ENCODE peak calls at places on chromosomes 12 and 14, in seven cellular contexts. T, S, C, A, G, E and U are unnamed samples.

GRCh38 chr14:25108959-25109358 is 59.0 kb upstream of the STXBP6 start:
- DNase-seq in C (peak), E (no peak), T (peak), G (no peak), A (no peak), S (no peak), U (no peak)

GRCh38 chr12:127893875-127894635 is 372.9 kb upstream of the TMEM132C start:
- DNase-seq in T (no peak), G (no peak), S (no peak), A (no peak), E (no peak), C (no peak), U (no peak)

GRCh38 chr12:80837342-80837978 is 100.3 kb downstream of the LIN7A start:
- DNase-seq in S (no peak), G (peak), A (peak), C (peak), E (peak), T (peak), U (no peak)

GRCh38 chr12:88150063-88150462 is 8.0 kb downstream of the TMTC3 start:
- DNase-seq in E (no peak), A (no peak), T (no peak), C (no peak), G (no peak), S (no peak), U (no peak)

GRCh38 chr14:105475916-105476845 is 1.6 kb downstream of the CRIP2 start:
- DNase-seq in C (peak), T (peak), A (no peak), E (no peak), S (no peak), G (no peak), U (no peak)

GRCh38 chr14:20611277-20611676 is 20.1 kb upstream of the RNASE12 start:
- DNase-seq in C (no peak), S (no peak), E (no peak), T (no peak), A (no peak), G (no peak), U (no peak)

GRCh38 chr12:109795023-109795422 is 38.2 kb downstream of the TRPV4 start:
- DNase-seq in A (no peak), G (no peak), S (no peak), C (peak), E (no peak), T (peak), U (no peak)

GRCh38 chr12:130097342-130097741 is 64.9 kb upstream of the FZD10 start:
- DNase-seq in E (no peak), C (no peak), G (no peak), S (no peak), T (no peak), A (no peak), U (no peak)

GRCh38 chr12:124747426-124748161 is 116.1 kb downstream of the SCARB1 start:
- DNase-seq in C (peak), A (no peak), G (peak), S (peak), T (peak), E (no peak), U (no peak)

GRCh38 chr14:51295666-51296263 is 55.7 kb downstream of the TMX1 start:
- DNase-seq in C (no peak), G (no peak), T (peak), S (no peak), E (no peak), A (no peak), U (no peak)

GRCh38 chr12:54984602-54985376 is at the start of gene TESPA1:
- DNase-seq in T (peak), A (no peak), S (peak), E (no peak), C (no peak), G (no peak), U (no peak)

GRCh38 chr12:51636581-51636980 is 45.5 kb downstream of the SCN8A start:
- DNase-seq in E (no peak), A (no peak), S (no peak), G (peak), C (peak), T (peak), U (no peak)

GRCh38 chr12:49553512-49554088 is 14.3 kb downstream of the MCRS1 start:
- DNase-seq in S (no peak), E (peak), C (no peak), T (peak), A (peak), G (no peak), U (no peak)

GRCh38 chr12:123108682-123109066 is 42.2 kb downstream of the PITPNM2 start:
- DNase-seq in E (no peak), C (no peak), A (no peak), S (no peak), T (no peak), G (no peak), U (no peak)

GRCh38 chr12:41932470-41932991 is 212.1 kb downstream of the GXYLT1 start:
- DNase-seq in E (no peak), C (peak), A (no peak), G (no peak), T (peak), S (peak), U (no peak)

GRCh38 chr14:101810897-101811620 is 49.5 kb downstream of the PPP2R5C start:
- DNase-seq in E (no peak), C (no peak), G (no peak), T (peak), S (no peak), A (no peak), U (no peak)

GRCh38 chr14:89787525-89787924 is 167.0 kb downstream of the EFCAB11 start:
- DNase-seq in A (no peak), G (no peak), S (no peak), E (no peak), T (peak), C (no peak), U (no peak)

GRCh38 chr12:98372340-98373018 is 142.9 kb upstream of the TMPO start:
- DNase-seq in G (no peak), C (no peak), E (no peak), A (no peak), S (no peak), T (no peak), U (no peak)

GRCh38 chr12:15527201-15527782 is 205.0 kb downstream of the PTPRO start:
- DNase-seq in S (peak), G (no peak), A (peak), T (peak), C (peak), E (no peak), U (no peak)

GRCh38 chr12:106341086-106341879 is 16.3 kb upstream of the POLR3B start:
- DNase-seq in T (peak), E (no peak), C (no peak), S (no peak), G (no peak), A (no peak), U (no peak)

GRCh38 chr14:76867536-76868452 is 41.6 kb downstream of the LRRC74A start:
- DNase-seq in C (no peak), G (no peak), E (no peak), S (peak), A (no peak), T (no peak), U (no peak)

GRCh38 chr14:39038542-39038941 is 64.5 kb downstream of the SEC23A start:
- DNase-seq in G (no peak), S (no peak), T (no peak), E (no peak), A (no peak), C (no peak), U (no peak)

GRCh38 chr12:59570134-59570533 is 25.7 kb upstream of the SLC16A7 start:
- DNase-seq in S (no peak), E (no peak), C (no peak), T (peak), G (no peak), A (no peak), U (peak)

GRCh38 chr14:100778951-100779690 is 46.8 kb upstream of the MEG3 start:
- DNase-seq in E (no peak), A (no peak), S (no peak), G (no peak), C (no peak), T (no peak), U (no peak)

GRCh38 chr14:83556746-83557460 is 1973.0 kb upstream of the FLRT2 start:
- DNase-seq in S (no peak), G (peak), T (peak), A (no peak), E (peak), C (peak), U (no peak)

GRCh38 chr12:68851592-68851952 is 43.6 kb downstream of the MDM2 start:
- DNase-seq in E (no peak), S (no peak), T (no peak), A (no peak), C (no peak), G (no peak), U (no peak)

GRCh38 chr12:70590051-70590450 is 47.2 kb downstream of the PTPRB start:
- DNase-seq in S (no peak), E (peak), T (peak), G (peak), C (peak), A (peak), U (peak)

GRCh38 chr12:3214508-3215365 is 137.6 kb downstream of the TSPAN9 start:
- DNase-seq in S (no peak), C (no peak), A (no peak), T (no peak), G (no peak), E (no peak), U (no peak)